ENCODE peak calls at places on chromosomes 3 and 15, in nine cellular contexts. I is kidney; P is A549; B is cardiac muscle cell; H is effector memory CD4-positive, alpha-beta T cell; N is breast epithelium; S is CD8-positive, alpha-beta memory T cell; F is adrenal gland; C is NT2/D1. R is an unnamed sample.
A peak's percentile ranks its signal among the peaks of the same experiment; 100 is the strongest.

GRCh38 chr3:134328147-134328591 is 46.1 kb downstream of the AMOTL2 start:
- DNase-seq in I (no peak), P (no peak), B (peak; percentile 89), H (no peak), N (peak; percentile 37), S (no peak), F (no peak), C (no peak), R (peak; percentile 75)

GRCh38 chr15:74808840-74809229 is 3.8 kb upstream of the LMAN1L start:
- DNase-seq in I (no peak), P (no peak), B (no peak), H (no peak), N (no peak), S (no peak), F (no peak), C (no peak), R (no peak)

GRCh38 chr15:54250351-54250750 is 272.1 kb downstream of the UNC13C start:
- DNase-seq in I (no peak), P (no peak), B (no peak), H (no peak), N (no peak), S (no peak), F (no peak), C (no peak), R (no peak)

GRCh38 chr3:175951047-175951694 is 1092.0 kb downstream of the NAALADL2 start:
- DNase-seq in I (no peak), P (no peak), B (peak; percentile 5), H (no peak), N (no peak), S (no peak), F (no peak), C (no peak), R (no peak)

GRCh38 chr3:178058629-178059028 is 477.6 kb upstream of the KCNMB2 start:
- DNase-seq in I (no peak), P (no peak), B (no peak), H (no peak), N (no peak), S (no peak), F (no peak), C (no peak), R (no peak)

GRCh38 chr15:58628206-58629057 is 121.1 kb downstream of the ADAM10 start:
- DNase-seq in I (no peak), P (no peak), B (peak; percentile 10), H (no peak), N (no peak), S (no peak), F (no peak), C (no peak), R (no peak)

GRCh38 chr3:11924518-11924917 is 77.8 kb upstream of the TAMM41 start:
- DNase-seq in I (no peak), P (no peak), B (no peak), H (no peak), N (no peak), S (no peak), F (no peak), C (peak; percentile 48), R (no peak)

GRCh38 chr15:60853077-60853476 is 374.1 kb upstream of the ICE2 start:
- DNase-seq in I (no peak), P (no peak), B (no peak), H (no peak), N (no peak), S (no peak), F (no peak), C (no peak), R (no peak)

GRCh38 chr3:11642455-11643162 is 1.1 kb downstream of the VGLL4 start:
- DNase-seq in I (peak; percentile 94), P (peak; percentile 62), B (peak; percentile 91), H (peak; percentile 34), N (peak; percentile 59), S (peak; percentile 54), F (peak; percentile 78), C (no peak), R (no peak)

GRCh38 chr3:197298858-197299854 is 744 bp upstream of the DLG1 start:
- DNase-seq in I (peak; percentile 84), P (peak; percentile 37), B (peak; percentile 13), H (no peak), N (peak; percentile 56), S (peak; percentile 13), F (peak; percentile 43), C (no peak), R (peak; percentile 81)

GRCh38 chr3:42159706-42160472 is 68.7 kb downstream of the TRAK1 start:
- DNase-seq in I (peak; percentile 90), P (peak; percentile 81), B (peak; percentile 38), H (no peak), N (peak; percentile 74), S (no peak), F (no peak), C (peak; percentile 87), R (peak; percentile 89)

GRCh38 chr3:60917136-60917535 is 334.1 kb downstream of the FHIT start:
- DNase-seq in I (no peak), P (no peak), B (no peak), H (no peak), N (no peak), S (no peak), F (peak; percentile 13), C (no peak), R (no peak)

GRCh38 chr3:13018561-13019242 is 54.5 kb downstream of the IQSEC1 start:
- DNase-seq in I (peak; percentile 69), P (no peak), B (no peak), H (no peak), N (peak; percentile 45), S (no peak), F (peak; percentile 46), C (no peak), R (no peak)

GRCh38 chr3:169348981-169349942 is 314.2 kb downstream of the MECOM start:
- DNase-seq in I (no peak), P (no peak), B (peak; percentile 34), H (no peak), N (no peak), S (no peak), F (no peak), C (no peak), R (no peak)

GRCh38 chr15:41955807-41956525 is 16.4 kb downstream of the EHD4 start:
- DNase-seq in I (no peak), P (no peak), B (no peak), H (no peak), N (no peak), S (no peak), F (no peak), C (no peak), R (no peak)

GRCh38 chr3:14543446-14543845 is 3.3 kb upstream of the GRIP2 start:
- DNase-seq in I (peak; percentile 53), P (no peak), B (no peak), H (no peak), N (no peak), S (no peak), F (no peak), C (no peak), R (no peak)

GRCh38 chr3:41095702-41096101 is 103.6 kb upstream of the CTNNB1 start:
- DNase-seq in I (no peak), P (no peak), B (no peak), H (no peak), N (no peak), S (no peak), F (no peak), C (no peak), R (no peak)

GRCh38 chr3:159861369-159861987 is 127.2 kb upstream of the IL12A start:
- DNase-seq in I (no peak), P (no peak), B (no peak), H (no peak), N (no peak), S (no peak), F (no peak), C (no peak), R (no peak)

GRCh38 chr3:159860727-159861126 is 127.9 kb upstream of the IL12A start:
- DNase-seq in I (no peak), P (no peak), B (peak; percentile 55), H (no peak), N (no peak), S (no peak), F (no peak), C (no peak), R (no peak)

GRCh38 chr3:159859836-159860235 is 128.8 kb upstream of the IL12A start:
- DNase-seq in I (no peak), P (no peak), B (no peak), H (no peak), N (no peak), S (no peak), F (no peak), C (no peak), R (no peak)

GRCh38 chr3:159859424-159859823 is 129.2 kb upstream of the IL12A start:
- DNase-seq in I (no peak), P (no peak), B (no peak), H (no peak), N (no peak), S (no peak), F (no peak), C (no peak), R (no peak)

GRCh38 chr3:159860269-159860668 is 128.4 kb upstream of the IL12A start:
- DNase-seq in I (no peak), P (no peak), B (no peak), H (no peak), N (no peak), S (no peak), F (no peak), C (no peak), R (no peak)
- H3K4me1 ChIP-seq in I (no peaks in the 10 kb centered on the region), P (peaks cover 30% of the 10 kb centered on the region), B (peaks cover 52% of the 10 kb centered on the region), H (no peaks in the 10 kb centered on the region), N (no peaks in the 10 kb centered on the region), S (no peaks in the 10 kb centered on the region), F (peaks cover 9% of the 10 kb centered on the region), C (no peaks in the 10 kb centered on the region), R (peaks cover 58% of the 10 kb centered on the region)

GRCh38 chr3:20484126-20484525 is 298.1 kb upstream of the SGO1 start:
- DNase-seq in I (no peak), P (no peak), B (no peak), H (no peak), N (no peak), S (no peak), F (no peak), C (no peak), R (no peak)
- H3K4me1 ChIP-seq in I (no peaks in the 10 kb centered on the region), P (no peaks in the 10 kb centered on the region), B (no peaks in the 10 kb centered on the region), H (no peaks in the 10 kb centered on the region), N (no peaks in the 10 kb centered on the region), S (no peaks in the 10 kb centered on the region), F (no peaks in the 10 kb centered on the region), C (no peaks in the 10 kb centered on the region), R (no peaks in the 10 kb centered on the region)

GRCh38 chr15:31375772-31376171 is 49.1 kb downstream of the KLF13 start:
- DNase-seq in I (peak; percentile 71), P (no peak), B (no peak), H (no peak), N (no peak), S (no peak), F (no peak), C (no peak), R (no peak)
- H3K4me1 ChIP-seq in I (peaks cover 45% of the 10 kb centered on the region), P (peaks cover 15% of the 10 kb centered on the region), B (peaks cover 22% of the 10 kb centered on the region), H (peaks cover 13% of the 10 kb centered on the region), N (peaks cover 5% of the 10 kb centered on the region), S (peaks cover 51% of the 10 kb centered on the region), F (peaks cover 30% of the 10 kb centered on the region), C (peaks cover 22% of the 10 kb centered on the region), R (peaks cover 16% of the 10 kb centered on the region)

DNA sequence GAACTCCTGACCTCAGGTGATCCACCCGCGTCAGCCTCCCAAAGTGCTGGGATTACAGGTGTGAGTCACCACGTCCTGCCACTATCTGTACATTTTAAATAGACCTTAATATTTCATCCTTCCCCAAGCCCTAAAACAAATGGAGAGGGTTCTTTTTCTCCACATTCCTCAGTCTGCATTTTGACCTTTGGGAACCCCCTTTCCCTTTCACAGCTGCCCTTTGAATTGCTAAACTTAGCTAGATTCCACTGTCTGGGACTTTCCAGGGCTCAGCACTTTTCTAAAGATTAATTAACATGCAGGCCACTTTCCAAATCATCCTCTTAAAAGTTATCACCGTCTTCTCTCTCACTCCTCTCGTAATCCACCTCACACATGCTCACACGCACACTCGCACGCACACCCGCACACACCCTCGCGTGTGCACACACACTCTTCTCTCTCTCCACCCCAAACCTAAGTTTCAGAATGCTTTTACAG is 124.2 kb downstream of the TMCO5A start:
- DNase-seq in I (no peak), P (no peak), B (no peak), H (no peak), N (no peak), S (no peak), F (no peak), C (peak; percentile 33), R (no peak)
- H3K4me1 ChIP-seq in I (no peaks in the 10 kb centered on the region), P (no peaks in the 10 kb centered on the region), B (no peaks in the 10 kb centered on the region), H (no peaks in the 10 kb centered on the region), N (no peaks in the 10 kb centered on the region), S (no peaks in the 10 kb centered on the region), F (peaks cover 10% of the 10 kb centered on the region), C (no peaks in the 10 kb centered on the region), R (peaks cover 17% of the 10 kb centered on the region)